ENCODE peak calls at places on chromosomes 13 and 19, in five cellular contexts. N is thoracic aorta, K is natural killer cell, G is Caco-2, C is right atrium auricular region. E is an unnamed sample.

GRCh38 chr13:100828226-100828625 is 153.6 kb upstream of the TMTC4 start:
- DNase-seq in N (no peak), K (no peak), G (peak; percentile 41), C (no peak), E (no peak)

GRCh38 chr19:40791349-40791748 is 7.6 kb upstream of the EGLN2 start:
- DNase-seq in N (no peak), K (no peak), G (no peak), C (no peak), E (no peak)

GRCh38 chr19:31387662-31388175 is 38.5 kb upstream of the TSHZ3 start:
- DNase-seq in N (no peak), K (no peak), G (no peak), C (no peak), E (no peak)

GRCh38 chr13:27371932-27372331 is 52.5 kb upstream of the GTF3A start:
- DNase-seq in N (no peak), K (no peak), G (no peak), C (no peak), E (no peak)

GRCh38 chr13:19794552-19795143 is 11.9 kb upstream of the PSPC1 start:
- DNase-seq in N (no peak), K (no peak), G (peak; percentile 92), C (no peak), E (no peak)

GRCh38 chr19:32227561-32228165 is 117.7 kb upstream of the ZNF507 start:
- DNase-seq in N (no peak), K (no peak), G (no peak), C (no peak), E (no peak)

GRCh38 chr13:28339419-28339818 is 155.5 kb downstream of the FLT1 start:
- DNase-seq in N (no peak), K (no peak), G (no peak), C (no peak), E (no peak)

GRCh38 chr13:47816835-47817234 is 184.2 kb downstream of the SUCLA2 start:
- DNase-seq in N (no peak), K (no peak), G (no peak), C (no peak), E (no peak)

GRCh38 chr19:41706741-41707501 is 1.5 kb upstream of the CEACAM5 start:
- DNase-seq in N (no peak), K (peak; percentile 63), G (peak; percentile 84), C (no peak), E (no peak)

GRCh38 chr13:109206616-109207015 is 577.2 kb downstream of the MYO16 start:
- DNase-seq in N (no peak), K (no peak), G (no peak), C (no peak), E (no peak)

GRCh38 chr13:64305246-64305645 is 2889.6 kb upstream of the PCDH20 start:
- DNase-seq in N (no peak), K (no peak), G (no peak), C (no peak), E (no peak)

GRCh38 chr13:53520132-53520531 is 491.5 kb downstream of the OLFM4 start:
- DNase-seq in N (no peak), K (no peak), G (no peak), C (no peak), E (no peak)

GRCh38 chr13:106533940-106534843 is 1.3 kb downstream of the EFNB2 start:
- DNase-seq in N (no peak), K (peak; percentile 27), G (peak; percentile 51), C (no peak), E (no peak)
- TF ChIP-seq CTCF in N (no peak), K (no peak), G (no peak), C (no peak), E (no peak)

DNA sequence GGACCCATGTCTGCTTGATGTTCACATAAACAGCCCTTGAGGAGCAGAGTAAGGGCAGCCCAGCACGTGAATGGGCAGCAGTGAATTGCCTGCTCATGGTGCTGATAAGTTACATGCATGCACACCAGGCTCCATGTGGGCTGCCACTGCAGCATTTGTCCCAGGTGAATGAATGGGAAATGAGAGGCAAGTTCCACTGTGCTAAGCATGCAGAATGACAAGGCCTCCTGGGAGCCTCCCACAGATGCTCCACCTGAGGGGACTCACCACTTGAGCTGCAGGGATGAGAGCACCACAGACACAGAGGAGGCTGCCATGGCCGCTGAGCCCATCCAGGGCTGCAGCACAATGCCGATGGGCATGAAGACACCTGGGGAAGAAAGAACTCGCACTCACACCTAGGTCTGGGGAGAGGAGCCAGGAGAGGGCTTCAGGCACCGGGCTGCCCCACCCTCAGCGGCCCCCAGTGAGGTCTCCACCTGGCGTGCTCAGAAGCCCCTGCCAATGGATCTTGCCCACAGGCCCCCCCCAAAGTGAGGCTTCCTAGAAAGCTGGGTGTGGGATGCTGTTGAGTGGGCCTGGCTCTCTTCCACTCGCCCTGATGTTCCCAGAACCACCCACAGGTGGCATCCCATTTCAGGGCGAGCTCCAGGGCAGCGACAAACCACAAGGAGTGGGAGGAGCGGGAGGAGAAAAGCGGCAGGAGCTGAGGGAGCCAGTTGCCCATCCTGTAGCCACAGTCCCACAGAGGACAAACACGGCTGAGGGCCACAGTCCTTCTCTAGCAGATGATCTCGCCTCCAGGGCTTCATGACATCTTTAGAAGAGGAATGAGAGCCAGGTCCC is 73.8 kb downstream of the CCDC70 start:
- DNase-seq in N (no peak), K (no peak), G (peak; percentile 47), C (no peak), E (no peak)
- TF ChIP-seq CTCF in N (peak; percentile 14), K (no peak), G (peak; percentile 73), C (peak; percentile 50), E (no peak)

GRCh38 chr19:58024661-58025060 is 9.2 kb upstream of the ZSCAN1 start:
- DNase-seq in N (no peak), K (no peak), G (no peak), C (no peak), E (no peak)

GRCh38 chr19:58022283-58022660 is 11.6 kb upstream of the ZSCAN1 start:
- DNase-seq in N (no peak), K (no peak), G (no peak), C (no peak), E (no peak)

GRCh38 chr19:58020985-58021384 is 12.8 kb upstream of the ZSCAN1 start:
- DNase-seq in N (no peak), K (no peak), G (no peak), C (no peak), E (no peak)

GRCh38 chr19:58020129-58020528 is 13.7 kb upstream of the ZSCAN1 start:
- DNase-seq in N (no peak), K (no peak), G (no peak), C (no peak), E (no peak)

GRCh38 chr19:58021541-58022282 is 12.1 kb upstream of the ZSCAN1 start:
- DNase-seq in N (peak; percentile 42), K (peak; percentile 33), G (no peak), C (peak; percentile 68), E (no peak)
- TF ChIP-seq CTCF in N (peak; percentile 68), K (peak; percentile 65), G (no peak), C (peak; percentile 76), E (peak; percentile 10)

GRCh38 chr13:70844391-70845108 is 736.3 kb upstream of the KLHL1 start:
- DNase-seq in N (no peak), K (no peak), G (no peak), C (no peak), E (no peak)

GRCh38 chr13:70841240-70842061 is 733.2 kb upstream of the KLHL1 start:
- DNase-seq in N (no peak), K (no peak), G (no peak), C (no peak), E (no peak)

DNA sequence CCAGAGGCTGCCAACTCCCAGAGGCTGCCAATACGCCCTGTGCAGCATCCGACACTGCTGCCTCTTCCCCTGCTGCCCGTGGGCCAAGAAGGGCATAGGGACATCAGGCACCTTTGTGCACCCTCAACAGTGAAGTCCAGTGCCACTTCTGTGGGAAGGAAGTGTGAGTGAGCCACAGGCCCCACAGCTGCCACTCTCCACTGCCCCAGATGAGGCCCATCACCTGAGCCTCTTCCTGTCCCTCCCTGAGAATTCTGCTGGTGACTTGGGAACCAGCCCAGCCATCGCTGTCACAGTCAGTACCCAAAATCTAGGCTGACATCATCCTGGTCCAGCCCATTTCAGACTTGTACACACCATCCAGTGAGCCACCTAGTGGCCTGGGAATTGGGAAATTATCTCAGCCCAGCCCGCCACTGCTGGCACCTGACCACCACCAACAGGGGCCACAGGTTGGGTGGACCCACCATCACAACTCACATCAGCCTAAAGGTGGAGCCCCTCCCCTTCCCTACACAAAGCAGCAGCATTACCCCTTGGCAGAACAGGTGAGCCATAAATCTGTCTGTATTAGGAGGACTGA is 733.9 kb upstream of the KLHL1 start:
- DNase-seq in N (no peak), K (no peak), G (peak; percentile 36), C (no peak), E (no peak)
- TF ChIP-seq CTCF in N (no peak), K (no peak), G (peak; percentile 21), C (no peak), E (no peak)

DNA sequence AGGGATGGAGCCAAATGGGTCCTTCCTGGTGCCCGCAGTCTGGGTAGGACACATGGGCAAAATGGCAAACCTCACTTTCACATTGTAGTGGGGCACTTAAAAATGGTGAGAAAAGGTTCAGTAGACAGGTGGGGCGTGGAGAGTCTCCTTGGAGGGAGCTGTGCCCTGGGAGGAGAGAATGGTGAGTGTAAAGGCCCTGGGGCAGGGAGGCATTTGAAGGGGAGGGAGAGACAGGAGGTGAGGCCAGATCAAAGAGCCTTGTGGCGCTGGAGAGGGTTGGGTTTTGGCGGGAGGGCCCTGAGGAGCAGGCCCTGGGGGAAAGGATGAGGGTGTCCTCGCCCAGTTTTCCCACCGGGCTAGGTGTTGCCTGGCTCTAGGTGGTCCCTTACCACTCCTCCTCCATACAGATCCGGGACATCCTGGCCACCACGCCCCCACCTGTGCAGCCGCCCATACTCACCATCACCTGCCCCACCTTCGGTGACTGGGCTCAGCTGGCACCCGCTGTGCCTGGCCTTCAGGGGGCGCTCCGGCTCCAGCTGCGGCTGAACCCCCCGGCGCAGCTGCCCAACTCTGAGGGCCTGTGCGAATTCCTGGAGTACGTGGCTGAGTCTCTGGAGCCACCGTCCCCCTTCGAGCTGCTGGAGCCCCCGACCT is 6.3 kb downstream of the MAP1S start:
- DNase-seq in N (no peak), K (no peak), G (no peak), C (no peak), E (no peak)
- TF ChIP-seq CTCF in N (no peak), K (peak; percentile 16), G (peak; percentile 4), C (no peak), E (no peak)

GRCh38 chr19:57398868-57399267 is 9.2 kb downstream of the ZNF548 start:
- DNase-seq in N (no peak), K (no peak), G (no peak), C (no peak), E (no peak)
- TF ChIP-seq CTCF in N (no peak), K (no peak), G (no peak), C (no peak), E (no peak)

GRCh38 chr13:31234729-31235128 is 35.0 kb downstream of the B3GLCT start:
- DNase-seq in N (no peak), K (no peak), G (no peak), C (no peak), E (no peak)

GRCh38 chr13:31240921-31241320 is 41.1 kb downstream of the B3GLCT start:
- DNase-seq in N (no peak), K (no peak), G (no peak), C (no peak), E (no peak)

DNA sequence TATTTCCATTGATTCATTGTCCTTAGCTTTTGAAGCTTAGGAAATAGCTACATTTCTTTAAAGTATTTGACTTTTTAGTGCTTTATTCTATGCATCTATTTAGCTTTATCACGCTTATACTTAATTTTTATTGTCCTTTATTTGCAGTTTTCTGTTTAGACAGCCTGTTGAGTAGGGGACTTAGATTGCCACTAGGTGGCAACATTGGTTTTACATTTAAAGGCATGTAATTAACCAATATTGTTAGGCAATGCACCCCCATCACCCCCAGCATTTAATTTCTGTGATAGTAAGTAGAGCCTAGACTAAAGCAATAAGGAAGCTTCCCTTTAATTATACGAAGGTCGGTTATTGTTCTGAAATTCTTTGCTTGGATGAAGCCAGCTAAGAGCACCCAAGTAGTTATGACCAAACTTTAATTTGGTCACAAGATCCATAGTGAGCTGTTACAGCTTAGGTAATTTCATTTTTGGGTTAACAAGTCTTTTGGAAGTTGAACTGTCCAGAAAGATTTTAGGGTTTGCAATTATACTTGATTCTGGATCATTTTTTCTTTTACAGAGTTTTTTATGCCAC is 36.5 kb downstream of the B3GLCT start:
- DNase-seq in N (no peak), K (no peak), G (no peak), C (no peak), E (no peak)
- TF ChIP-seq CTCF in N (peak; percentile 52), K (peak; percentile 65), G (peak; percentile 82), C (peak; percentile 75), E (no peak)

E was measured in omental fat pad.